ENCODE peak calls at places on chromosomes 5 and 9, in eight cellular contexts. H is spleen, E is right lobe of liver, Y is HAP-1, P is SK-N-SH, V is IMR-90, W is GM23248, L is ascending aorta. Z is an unnamed sample. For H3K27me3 and H3K36me3, the result is how much of the 10 kb centered on the place peaks cover.

GRCh38 chr5:135174315-135175096 is 140.5 kb upstream of the PITX1 start:
- DNase-seq in P (no peak), E (no peak), W (no peak), V (peak), L (no peak), Y (peak), H (no peak), Z (peak)

GRCh38 chr9:93064392-93065124 is 6.1 kb downstream of the SUSD3 start:
- DNase-seq in Y (no peak), E (no peak), L (peak), W (no peak), V (no peak), H (peak), P (no peak), Z (no peak)

GRCh38 chr5:142239394-142240159 is 85.2 kb downstream of the SPRY4 start:
- DNase-seq in P (no peak), V (no peak), L (no peak), Y (no peak), E (no peak), W (no peak), H (no peak), Z (no peak)

GRCh38 chr9:98288876-98289275 is 33.4 kb upstream of the TBC1D2 start:
- DNase-seq in V (no peak), H (no peak), Y (no peak), L (no peak), W (no peak), E (no peak), P (no peak), Z (peak)

GRCh38 chr9:4497395-4497794 is 7.1 kb downstream of the SLC1A1 start:
- DNase-seq in V (no peak), P (no peak), Y (no peak), L (no peak), H (no peak), E (no peak), W (no peak), Z (no peak)

GRCh38 chr9:114386361-114386885 is 1.4 kb downstream of the AKNA start:
- DNase-seq in L (no peak), Y (no peak), V (no peak), H (peak), E (no peak), W (peak), P (no peak), Z (no peak)

GRCh38 chr9:18891946-18892670 is 140.9 kb downstream of the SAXO1 start:
- DNase-seq in Y (no peak), V (no peak), W (no peak), L (no peak), E (no peak), H (no peak), P (no peak), Z (no peak)

GRCh38 chr5:122350496-122350895 is 38.5 kb downstream of the SNCAIP start:
- DNase-seq in W (no peak), H (no peak), V (no peak), E (no peak), P (no peak), Y (no peak), L (no peak), Z (no peak)

GRCh38 chr9:20593131-20593530 is 29.2 kb downstream of the MLLT3 start:
- DNase-seq in L (no peak), E (no peak), W (no peak), P (no peak), Y (no peak), H (no peak), V (peak), Z (no peak)

GRCh38 chr9:113803811-113804589 is 72.1 kb upstream of the ZNF618 start:
- DNase-seq in V (no peak), W (peak), Y (no peak), H (no peak), L (no peak), P (no peak), E (no peak), Z (no peak)

GRCh38 chr5:144405986-144406385 is 235.3 kb downstream of the KCTD16 start:
- DNase-seq in E (no peak), W (no peak), V (no peak), L (no peak), Y (no peak), H (no peak), P (no peak), Z (no peak)

GRCh38 chr5:33734541-33734940 is 157.2 kb downstream of the ADAMTS12 start:
- DNase-seq in E (no peak), P (no peak), H (no peak), L (no peak), V (peak), Y (no peak), W (peak), Z (peak)

GRCh38 chr5:170907758-170908157 is 45.9 kb downstream of the RANBP17 start:
- DNase-seq in V (peak), E (no peak), P (no peak), Y (no peak), H (no peak), L (no peak), W (peak), Z (no peak)

GRCh38 chr9:107263289-107263688 is 19.8 kb upstream of the RAD23B start:
- DNase-seq in P (no peak), W (no peak), Y (no peak), H (no peak), L (no peak), E (no peak), V (no peak), Z (no peak)

GRCh38 chr5:146291421-146292074 is 47.1 kb upstream of the POU4F3 start:
- DNase-seq in H (no peak), Y (peak), V (peak), E (no peak), P (peak), W (peak), L (no peak), Z (peak)

GRCh38 chr9:19161257-19162025 is 34.1 kb upstream of the PLIN2 start:
- DNase-seq in V (peak), H (peak), E (peak), P (no peak), Y (no peak), W (peak), L (no peak), Z (no peak)

GRCh38 chr5:180860273-180860886 is 696 bp downstream of the ZFP62 start:
- DNase-seq in E (peak), Y (peak), L (no peak), P (peak), V (no peak), W (peak), H (peak), Z (peak)

GRCh38 chr5:54470677-54471076 is 15.2 kb downstream of the HSPB3 start:
- DNase-seq in W (peak), L (no peak), P (no peak), Y (no peak), H (no peak), V (peak), E (no peak), Z (no peak)
- H3K4me3 ChIP-seq in W (peak), L (no peak), P (no peak), Y (no peak), H (no peak), V (no peak), E (no peak), Z (no peak)

GRCh38 chr9:99371376-99371775 is 149.3 kb downstream of the SEC61B start:
- DNase-seq in E (no peak), Y (no peak), W (no peak), L (no peak), P (no peak), H (no peak), V (no peak), Z (no peak)
- H3K27me3 ChIP-seq in E (under half), Y (under half), W (under half), L (under half), P (under half), H (under half), V (under half), Z (under half)

GRCh38 chr9:134769084-134769455 is 111.5 kb upstream of the FCN2 start:
- DNase-seq in H (no peak), V (no peak), E (no peak), W (peak), P (peak), Y (no peak), L (no peak), Z (no peak)
- H3K36me3 ChIP-seq in H (half or more), V (half or more), E (under half), W (half or more), P (half or more), Y (under half), L (half or more), Z (under half)

GRCh38 chr5:137891849-137892248 is 2.6 kb downstream of the PKD2L2 start:
- DNase-seq in Y (peak), L (no peak), H (no peak), W (no peak), V (no peak), P (no peak), E (no peak), Z (no peak)

GRCh38 chr5:137888489-137888874 is 775 bp upstream of the PKD2L2 start:
- DNase-seq in H (no peak), L (no peak), Y (no peak), P (peak), E (no peak), V (no peak), W (peak), Z (no peak)

GRCh38 chr5:137888875-137889759 is at the start of gene PKD2L2:
- DNase-seq in W (peak), P (peak), L (peak), Y (peak), H (peak), V (peak), E (peak), Z (peak)

GRCh38 chr5:137890850-137891249 is 1.6 kb downstream of the PKD2L2 start:
- DNase-seq in V (no peak), P (no peak), Y (no peak), L (no peak), H (no peak), W (no peak), E (no peak), Z (no peak)

GRCh38 chr5:137887831-137888230 is 1.4 kb upstream of the PKD2L2 start:
- DNase-seq in V (no peak), H (no peak), P (no peak), L (no peak), Y (no peak), E (no peak), W (no peak), Z (no peak)
- H3K4me3 ChIP-seq in V (no peak), H (no peak), P (peak), L (no peak), Y (peak), E (no peak), W (peak), Z (no peak)

GRCh38 chr5:35306716-35307365 is 76.6 kb upstream of the PRLR start:
- DNase-seq in E (no peak), P (no peak), V (no peak), H (no peak), L (no peak), Y (no peak), W (no peak), Z (no peak)

GRCh38 chr5:35305336-35306020 is 75.2 kb upstream of the PRLR start:
- DNase-seq in Y (no peak), P (no peak), H (no peak), L (no peak), V (no peak), W (no peak), E (no peak), Z (no peak)

GRCh38 chr5:35309365-35310130 is 79.3 kb upstream of the PRLR start:
- DNase-seq in E (no peak), Y (no peak), P (no peak), V (no peak), L (no peak), H (no peak), W (no peak), Z (no peak)

GRCh38 chr5:35312281-35312680 is 82.0 kb upstream of the PRLR start:
- DNase-seq in P (no peak), W (no peak), Y (no peak), H (no peak), E (no peak), V (no peak), L (no peak), Z (no peak)

DNA sequence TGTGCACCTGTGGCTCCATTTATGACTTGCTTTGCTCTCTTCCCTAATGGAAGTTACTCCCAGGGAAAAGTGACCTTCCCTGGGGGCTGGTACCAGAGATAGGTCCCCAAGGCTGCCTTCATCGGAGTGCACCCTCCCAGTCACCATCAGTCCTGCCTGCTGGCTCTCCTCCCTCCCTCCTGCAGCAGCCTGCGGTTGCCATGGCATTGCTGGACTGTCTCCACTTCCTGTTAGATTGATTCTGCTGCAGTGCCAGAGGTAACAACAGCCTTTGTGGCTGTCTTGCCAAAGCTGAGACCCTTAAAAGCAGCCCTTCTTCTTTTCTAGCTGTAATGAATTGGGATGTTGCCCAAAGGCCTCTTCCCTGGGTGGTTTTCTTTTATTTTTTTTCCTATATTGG is 78.1 kb upstream of the PRLR start:
- DNase-seq in P (peak), V (no peak), L (no peak), Y (no peak), W (no peak), H (no peak), E (no peak), Z (no peak)
- H3K27me3 ChIP-seq in P (under half), V (under half), L (under half), Y (under half), W (half or more), H (under half), E (under half), Z (under half)

GRCh38 chr9:81588148-81588874 is 101.0 kb downstream of the TLE1 start:
- DNase-seq in Y (no peak), W (peak), E (peak), P (no peak), H (no peak), L (peak), V (peak), Z (no peak)
- H3K36me3 ChIP-seq in Y (under half), W (under half), E (under half), P (under half), H (half or more), L (under half), V (half or more), Z (under half)

GRCh38 chr5:37838152-37838932 is 1.5 kb downstream of the GDNF start:
- DNase-seq in W (peak), V (peak), H (no peak), L (no peak), P (peak), E (no peak), Y (no peak), Z (peak)

GRCh38 chr5:37837101-37838032 is 2.5 kb downstream of the GDNF start:
- DNase-seq in W (peak), P (peak), Y (peak), H (peak), V (peak), L (no peak), E (peak), Z (peak)

GRCh38 chr5:37834542-37835399 is 5.1 kb downstream of the GDNF start:
- DNase-seq in W (no peak), P (peak), L (no peak), Y (no peak), V (no peak), E (no peak), H (no peak), Z (peak)

GRCh38 chr5:37835400-37835973 is 4.4 kb downstream of the GDNF start:
- DNase-seq in H (no peak), Y (no peak), W (no peak), P (no peak), V (no peak), E (no peak), L (no peak), Z (peak)

GRCh38 chr5:37836173-37837100 is 3.4 kb downstream of the GDNF start:
- DNase-seq in E (no peak), Y (no peak), P (peak), V (peak), L (no peak), H (no peak), W (peak), Z (peak)
- H3K4me3 ChIP-seq in E (peak), Y (peak), P (peak), V (peak), L (peak), H (peak), W (peak), Z (peak)

GRCh38 chr9:85212887-85213286 is 528.9 kb downstream of the AGTPBP1 start:
- DNase-seq in Y (peak), E (no peak), H (no peak), W (peak), V (no peak), L (no peak), P (no peak), Z (no peak)
- H3K27me3 ChIP-seq in Y (under half), E (under half), H (under half), W (under half), V (under half), L (under half), P (under half), Z (under half)

GRCh38 chr9:131419716-131420115 is 25.8 kb downstream of the PRRC2B start:
- DNase-seq in H (no peak), Y (no peak), P (no peak), E (no peak), L (no peak), W (no peak), V (no peak), Z (peak)

GRCh38 chr9:131418143-131419028 is 24.5 kb downstream of the PRRC2B start:
- DNase-seq in E (peak), L (no peak), V (peak), W (peak), Y (peak), P (no peak), H (no peak), Z (peak)

GRCh38 chr9:131417264-131418142 is 23.6 kb downstream of the PRRC2B start:
- DNase-seq in P (peak), H (no peak), E (no peak), Y (no peak), L (no peak), V (no peak), W (no peak), Z (no peak)

GRCh38 chr9:131420913-131421312 is 27.0 kb downstream of the PRRC2B start:
- DNase-seq in P (peak), H (no peak), W (peak), E (peak), V (peak), Y (peak), L (no peak), Z (peak)

DNA sequence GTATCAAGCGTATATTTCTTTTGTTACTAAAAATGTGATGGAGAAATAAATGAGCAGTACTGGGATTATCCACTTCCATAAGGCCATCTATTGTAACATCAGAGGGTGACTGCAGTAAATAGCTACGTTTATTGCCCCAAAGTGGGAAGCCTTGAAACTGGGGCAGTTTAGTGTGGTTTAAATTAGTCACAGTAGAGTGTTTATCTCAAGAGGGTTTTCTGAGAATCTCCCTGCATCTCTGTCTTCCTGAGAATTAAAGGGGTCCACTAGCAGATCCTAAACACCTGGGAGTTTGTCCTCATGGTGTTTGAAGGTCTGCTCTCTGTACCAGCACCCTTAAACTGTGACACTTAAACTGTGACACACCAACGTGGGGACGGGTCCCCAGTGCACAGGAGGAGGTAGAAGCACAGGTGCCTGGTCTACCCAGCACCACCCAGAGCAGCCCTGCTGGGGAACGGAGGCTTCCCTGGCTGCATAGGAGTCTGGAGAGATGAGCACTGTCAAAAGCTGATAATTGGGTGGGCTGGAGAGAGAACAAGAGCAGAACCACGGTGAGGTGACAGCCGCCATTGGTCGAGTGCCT is 25.2 kb downstream of the PRRC2B start:
- DNase-seq in W (peak), P (no peak), H (no peak), L (no peak), E (no peak), Y (no peak), V (peak), Z (no peak)
- H3K36me3 ChIP-seq in W (under half), P (under half), H (under half), L (under half), E (under half), Y (half or more), V (under half), Z (under half)

Z was measured in H7.